ENCODE peak calls at places on chromosomes 16 and 17, in seven cellular contexts. O is H9, E is mesendoderm, C is mesenchymal stem cell, K is IMR-90, Z is H1, N is trophoblast cell. X is an unnamed sample. For H3K4me1, the result is how much of the 10 kb centered on the place peaks cover.

GRCh38 chr16:24950275-24950674 is 64.9 kb downstream of the ARHGAP17 start:
- DNase-seq in E (no peak), Z (no peak), K (peak), O (no peak), N (no peak), C (peak), X (no peak)

GRCh38 chr17:16573466-16573865 is 4.5 kb upstream of the ZNF287 start:
- DNase-seq in C (no peak), Z (no peak), E (no peak), K (no peak), N (peak), O (no peak), X (no peak)

GRCh38 chr16:85136213-85136704 is 24.0 kb upstream of the CIBAR2 start:
- DNase-seq in E (no peak), O (no peak), C (peak), N (no peak), K (no peak), Z (no peak), X (no peak)

GRCh38 chr16:22861585-22861984 is 47.6 kb downstream of the HS3ST2 start:
- DNase-seq in O (no peak), Z (no peak), K (no peak), N (no peak), C (no peak), E (no peak), X (no peak)

GRCh38 chr17:28474035-28474640 is 694 bp downstream of the SLC13A2 start:
- DNase-seq in C (no peak), Z (no peak), N (no peak), E (no peak), K (no peak), O (peak), X (no peak)

GRCh38 chr17:29597361-29598172 is 4.6 kb downstream of the ANKRD13B start:
- DNase-seq in C (no peak), Z (no peak), E (no peak), N (no peak), O (no peak), K (no peak), X (no peak)

GRCh38 chr17:75854881-75855309 is 240 bp downstream of the WBP2 start:
- DNase-seq in Z (no peak), E (no peak), O (no peak), C (no peak), N (no peak), K (no peak), X (no peak)

GRCh38 chr17:79837888-79838540 is 1.2 kb downstream of the CBX4 start:
- DNase-seq in K (no peak), E (no peak), C (no peak), N (no peak), Z (no peak), O (no peak), X (no peak)

GRCh38 chr17:68435876-68436842 is 21.1 kb downstream of the WIPI1 start:
- DNase-seq in O (peak), Z (no peak), E (peak), N (peak), C (peak), K (peak), X (peak)

GRCh38 chr16:27239906-27240655 is 28.5 kb downstream of the NSMCE1 start:
- DNase-seq in K (peak), N (no peak), Z (no peak), O (peak), E (no peak), C (peak), X (no peak)

GRCh38 chr17:31052187-31052889 is 42.4 kb upstream of the NF1 start:
- DNase-seq in K (peak), Z (no peak), C (peak), E (peak), O (peak), N (peak), X (no peak)

GRCh38 chr17:58319181-58320162 is 9.1 kb downstream of the TSPOAP1 start:
- DNase-seq in O (no peak), K (no peak), Z (no peak), E (no peak), N (no peak), C (no peak), X (no peak)

GRCh38 chr17:22669721-22670120 is 977.4 kb downstream of the KCNJ18 start:
- DNase-seq in K (no peak), Z (no peak), N (no peak), C (no peak), O (no peak), E (no peak), X (no peak)

DNA sequence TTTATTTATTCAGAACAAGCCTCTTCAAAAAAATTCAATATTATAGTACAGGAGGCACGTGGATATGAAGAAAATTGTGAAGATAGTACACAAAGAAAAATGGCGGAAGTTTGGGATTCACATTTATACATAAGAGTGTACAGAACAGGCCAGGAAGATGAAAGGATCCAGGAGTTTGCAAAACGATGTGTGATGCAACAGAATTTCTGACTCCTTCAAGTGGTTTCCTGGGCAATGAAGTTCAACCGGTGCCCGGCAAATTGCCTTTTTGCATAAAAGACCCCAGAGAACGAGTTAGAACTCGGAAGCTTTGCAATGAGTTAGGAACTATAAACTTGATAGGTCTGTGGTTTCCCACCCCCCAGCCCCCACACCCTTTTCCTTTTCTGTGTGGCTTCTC is 189.1 kb downstream of the SALL1 start:
- DNase-seq in E (no peak), N (no peak), Z (no peak), O (no peak), K (no peak), C (no peak), X (no peak)
- H2BK5ac ChIP-seq in E (no peak), N (no peak), Z (no peak), O (no peak), K (no peak), C (no peak), X (no peak)

GRCh38 chr17:42674755-42675347 is 1.9 kb downstream of the PLEKHH3 start:
- DNase-seq in Z (no peak), N (no peak), O (peak), C (no peak), E (peak), K (no peak), X (no peak)

GRCh38 chr17:42675348-42675983 is 1.3 kb downstream of the PLEKHH3 start:
- DNase-seq in K (no peak), O (peak), C (no peak), E (no peak), Z (no peak), N (no peak), X (no peak)

GRCh38 chr17:42673885-42674754 is 2.7 kb downstream of the PLEKHH3 start:
- DNase-seq in O (peak), N (no peak), K (peak), Z (no peak), E (peak), C (peak), X (no peak)

GRCh38 chr17:42672038-42672437 is 4.8 kb downstream of the PLEKHH3 start:
- DNase-seq in N (no peak), K (no peak), O (peak), Z (no peak), E (no peak), C (no peak), X (no peak)

DNA sequence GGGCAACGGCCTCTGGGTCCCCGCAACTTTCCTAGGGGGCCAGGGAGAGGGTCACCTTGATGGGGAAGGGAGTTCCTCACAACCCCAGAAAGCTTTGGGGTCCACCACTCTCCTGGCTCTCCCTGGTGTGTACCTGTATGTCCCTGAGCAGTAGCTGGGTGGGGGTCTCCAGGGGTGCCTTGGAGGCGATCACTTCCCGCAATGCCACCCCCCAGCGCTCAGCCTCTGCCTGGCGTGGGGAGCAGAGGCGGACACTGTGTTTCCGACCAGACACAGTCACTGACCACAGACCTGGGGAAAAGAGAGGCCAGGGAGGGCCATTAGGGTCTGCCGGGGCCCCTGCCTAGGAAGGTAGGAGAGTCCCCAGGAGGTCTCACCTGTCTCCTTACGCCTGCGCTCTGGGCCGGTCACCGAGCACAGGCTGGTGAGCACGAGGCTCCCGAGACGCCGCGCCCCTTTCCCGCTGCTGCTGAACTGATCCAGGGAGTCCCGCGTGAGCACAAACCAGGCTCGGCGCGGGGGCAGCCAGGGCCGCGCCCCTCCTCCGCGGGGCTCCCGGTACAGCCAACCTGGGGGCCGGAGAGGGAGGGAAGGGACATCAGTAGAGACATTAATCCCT is 3.4 kb downstream of the PLEKHH3 start:
- DNase-seq in N (no peak), O (no peak), K (no peak), E (no peak), C (no peak), Z (no peak), X (no peak)
- H3K4me1 ChIP-seq in N (under half), O (under half), K (under half), E (under half), C (under half), Z (half or more), X (under half)

GRCh38 chr16:79061199-79061598 is 539.3 kb downstream of the MAF start:
- DNase-seq in E (no peak), Z (no peak), N (no peak), K (no peak), O (no peak), C (no peak), X (no peak)
- H2BK5ac ChIP-seq in E (no peak), Z (no peak), N (no peak), K (no peak), O (no peak), C (no peak), X (no peak)

DNA sequence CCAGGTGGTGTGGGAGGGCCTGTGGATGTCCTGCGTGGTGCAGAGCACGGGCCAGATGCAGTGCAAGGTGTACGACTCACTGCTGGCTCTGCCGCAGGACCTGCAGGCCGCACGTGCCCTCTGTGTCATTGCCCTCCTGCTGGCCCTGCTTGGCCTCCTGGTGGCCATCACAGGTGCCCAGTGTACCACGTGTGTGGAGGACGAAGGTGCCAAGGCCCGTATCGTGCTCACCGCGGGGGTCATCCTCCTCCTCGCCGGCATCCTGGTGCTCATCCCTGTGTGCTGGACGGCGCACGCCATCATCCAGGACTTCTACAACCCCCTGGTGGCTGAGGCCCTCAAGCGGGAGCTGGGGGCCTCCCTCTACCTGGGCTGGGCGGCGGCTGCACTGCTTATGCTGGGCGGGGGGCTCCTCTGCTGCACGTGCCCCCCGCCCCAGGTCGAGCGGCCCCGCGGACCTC is 798 bp downstream of the CLDN9 start:
- DNase-seq in K (no peak), O (peak), E (no peak), Z (no peak), C (no peak), N (no peak), X (no peak)
- H3K4me1 ChIP-seq in K (under half), O (under half), E (under half), Z (half or more), C (under half), N (half or more), X (under half)

GRCh38 chr17:17703608-17703919 is 22.3 kb downstream of the RAI1 start:
- DNase-seq in E (no peak), N (no peak), Z (no peak), O (no peak), C (peak), K (no peak), X (no peak)
- H2BK5ac ChIP-seq in E (no peak), N (no peak), Z (no peak), O (no peak), C (no peak), K (no peak), X (peak)